ENCODE peak calls at places on chromosomes 7 and 10, in six cellular contexts. One of them, this sample, is unnamed.
A peak's percentile ranks its signal among the peaks of the same experiment; 100 is the strongest.

GRCh38 chr10:28661035-28661434 is 16.3 kb upstream of the BAMBI start:
- DNase-seq in upper lobe of left lung: no peak
- DNase-seq in stomach: no peak
- DNase-seq in gastrocnemius medialis: no peak
- DNase-seq in A549: peak; percentile 50
- DNase-seq in endothelial cell of umbilical vein: no peak
- DNase-seq in this sample: peak; percentile 73

GRCh38 chr10:97850446-97850845 is 803 bp downstream of the GOLGA7B start:
- DNase-seq in upper lobe of left lung: no peak
- DNase-seq in stomach: no peak
- DNase-seq in gastrocnemius medialis: no peak
- DNase-seq in A549: no peak
- DNase-seq in endothelial cell of umbilical vein: no peak
- DNase-seq in this sample: no peak

GRCh38 chr10:108184129-108184528 is 1019.6 kb upstream of the SORCS1 start:
- DNase-seq in upper lobe of left lung: no peak
- DNase-seq in stomach: no peak
- DNase-seq in gastrocnemius medialis: no peak
- DNase-seq in A549: no peak
- DNase-seq in endothelial cell of umbilical vein: no peak
- DNase-seq in this sample: no peak

GRCh38 chr7:106346678-106347217 is 62.0 kb upstream of the NAMPT start:
- DNase-seq in upper lobe of left lung: no peak
- DNase-seq in stomach: no peak
- DNase-seq in gastrocnemius medialis: no peak
- DNase-seq in A549: peak; percentile 75
- DNase-seq in endothelial cell of umbilical vein: peak; percentile 7
- DNase-seq in this sample: peak; percentile 92

GRCh38 chr7:55441002-55441401 is 75.9 kb downstream of the LANCL2 start:
- DNase-seq in upper lobe of left lung: no peak
- DNase-seq in stomach: no peak
- DNase-seq in gastrocnemius medialis: no peak
- DNase-seq in A549: no peak
- DNase-seq in endothelial cell of umbilical vein: no peak
- DNase-seq in this sample: no peak

GRCh38 chr10:132606536-132607316 is 69.1 kb downstream of the INPP5A start:
- DNase-seq in upper lobe of left lung: no peak
- DNase-seq in stomach: peak; percentile 73
- DNase-seq in gastrocnemius medialis: peak; percentile 56
- DNase-seq in A549: no peak
- DNase-seq in endothelial cell of umbilical vein: no peak
- DNase-seq in this sample: no peak

GRCh38 chr10:113412161-113412560 is 140.7 kb upstream of the HABP2 start:
- DNase-seq in upper lobe of left lung: no peak
- DNase-seq in stomach: no peak
- DNase-seq in gastrocnemius medialis: no peak
- DNase-seq in A549: no peak
- DNase-seq in endothelial cell of umbilical vein: no peak
- DNase-seq in this sample: no peak

GRCh38 chr7:159144756-159145543 is at the start of gene VIPR2:
- DNase-seq in upper lobe of left lung: peak; percentile 88
- DNase-seq in stomach: no peak
- DNase-seq in gastrocnemius medialis: no peak
- DNase-seq in A549: no peak
- DNase-seq in endothelial cell of umbilical vein: no peak
- DNase-seq in this sample: no peak

GRCh38 chr7:196778-197321 is 4.5 kb downstream of the FAM20C start:
- DNase-seq in upper lobe of left lung: no peak
- DNase-seq in stomach: no peak
- DNase-seq in gastrocnemius medialis: no peak
- DNase-seq in A549: no peak
- DNase-seq in endothelial cell of umbilical vein: no peak
- DNase-seq in this sample: no peak
- H3K4me1 ChIP-seq in upper lobe of left lung: peaks cover 46% of the 10 kb centered on the region
- H3K4me1 ChIP-seq in stomach: peaks cover 50% of the 10 kb centered on the region
- H3K4me1 ChIP-seq in gastrocnemius medialis: peaks cover 74% of the 10 kb centered on the region
- H3K4me1 ChIP-seq in A549: peaks cover 15% of the 10 kb centered on the region
- H3K4me1 ChIP-seq in endothelial cell of umbilical vein: peaks cover 12% of the 10 kb centered on the region
- H3K4me1 ChIP-seq in this sample: no peaks in the 10 kb centered on the region

DNA sequence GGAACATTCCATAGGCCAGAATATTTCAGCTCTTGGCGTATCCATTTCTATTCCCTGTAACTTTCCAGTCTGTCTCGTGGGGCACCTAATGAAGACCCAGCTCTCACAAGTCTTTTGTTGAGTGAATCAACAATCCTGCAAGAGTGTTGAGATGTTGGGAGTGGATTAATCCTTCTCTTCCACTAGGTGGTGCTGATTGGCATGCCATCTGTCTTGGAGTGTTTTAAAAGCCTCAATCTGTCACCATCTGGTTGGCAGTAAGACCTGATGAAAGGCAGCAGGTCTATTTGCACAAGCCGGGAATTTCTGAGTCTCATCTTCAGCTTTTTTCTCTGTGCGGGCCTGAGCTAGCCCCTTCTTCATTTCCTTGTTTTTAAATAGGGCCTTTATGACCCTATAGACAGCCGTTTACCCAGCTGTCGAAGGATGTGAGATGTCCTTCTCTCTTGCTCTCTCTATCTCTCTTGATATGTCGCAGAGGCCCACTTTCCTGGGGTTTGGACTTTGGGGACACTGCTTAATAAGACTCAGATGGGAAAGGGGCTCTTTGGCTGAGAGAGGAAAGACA is 180.5 kb downstream of the ZNF365 start:
- DNase-seq in upper lobe of left lung: no peak
- DNase-seq in stomach: no peak
- DNase-seq in gastrocnemius medialis: no peak
- DNase-seq in A549: peak; percentile 55
- DNase-seq in endothelial cell of umbilical vein: peak; percentile 13
- DNase-seq in this sample: peak; percentile 42
- TF ChIP-seq CTCF in upper lobe of left lung: peak; percentile 42
- TF ChIP-seq CTCF in stomach: no peak
- TF ChIP-seq CTCF in gastrocnemius medialis: peak; percentile 26
- TF ChIP-seq CTCF in A549: peak; percentile 55
- TF ChIP-seq CTCF in endothelial cell of umbilical vein: peak; percentile 35
- TF ChIP-seq CTCF in this sample: peak; percentile 68

GRCh38 chr10:68087338-68088029 is 12.4 kb upstream of the HERC4 start:
- DNase-seq in upper lobe of left lung: no peak
- DNase-seq in stomach: no peak
- DNase-seq in gastrocnemius medialis: peak; percentile 79
- DNase-seq in A549: peak; percentile 81
- DNase-seq in endothelial cell of umbilical vein: no peak
- DNase-seq in this sample: no peak
- H3K27ac ChIP-seq in upper lobe of left lung: no peak overlapping the region
- H3K27ac ChIP-seq in stomach: no peak overlapping the region
- H3K27ac ChIP-seq in gastrocnemius medialis: peak overlapping the region; percentile 83
- H3K27ac ChIP-seq in A549: peak overlapping the region; percentile 92
- H3K27ac ChIP-seq in endothelial cell of umbilical vein: no peak overlapping the region
- H3K27ac ChIP-seq in this sample: peak overlapping the region; percentile 8

GRCh38 chr10:120600871-120601644 is 144.0 kb downstream of the PLPP4 start:
- DNase-seq in upper lobe of left lung: peak; percentile 40
- DNase-seq in stomach: no peak
- DNase-seq in gastrocnemius medialis: no peak
- DNase-seq in A549: no peak
- DNase-seq in endothelial cell of umbilical vein: peak; percentile 47
- DNase-seq in this sample: peak; percentile 44
- H3K4me1 ChIP-seq in upper lobe of left lung: no peaks in the 10 kb centered on the region
- H3K4me1 ChIP-seq in stomach: no peaks in the 10 kb centered on the region
- H3K4me1 ChIP-seq in gastrocnemius medialis: no peaks in the 10 kb centered on the region
- H3K4me1 ChIP-seq in A549: no peaks in the 10 kb centered on the region
- H3K4me1 ChIP-seq in endothelial cell of umbilical vein: peaks cover 5% of the 10 kb centered on the region
- H3K4me1 ChIP-seq in this sample: no peaks in the 10 kb centered on the region

GRCh38 chr7:18357691-18358090 is 137.9 kb upstream of the HDAC9 start:
- DNase-seq in upper lobe of left lung: no peak
- DNase-seq in stomach: no peak
- DNase-seq in gastrocnemius medialis: no peak
- DNase-seq in A549: peak; percentile 8
- DNase-seq in endothelial cell of umbilical vein: no peak
- DNase-seq in this sample: peak; percentile 24
- TF ChIP-seq CTCF in upper lobe of left lung: no peak
- TF ChIP-seq CTCF in stomach: no peak
- TF ChIP-seq CTCF in gastrocnemius medialis: no peak
- TF ChIP-seq CTCF in A549: no peak
- TF ChIP-seq CTCF in endothelial cell of umbilical vein: peak; percentile 11
- TF ChIP-seq CTCF in this sample: peak; percentile 53

GRCh38 chr10:14583967-14584366 is 190.7 kb downstream of the FAM107B start:
- DNase-seq in upper lobe of left lung: no peak
- DNase-seq in stomach: no peak
- DNase-seq in gastrocnemius medialis: no peak
- DNase-seq in A549: no peak
- DNase-seq in endothelial cell of umbilical vein: no peak
- DNase-seq in this sample: no peak

GRCh38 chr10:14584643-14585042 is 190.1 kb downstream of the FAM107B start:
- DNase-seq in upper lobe of left lung: no peak
- DNase-seq in stomach: peak; percentile 59
- DNase-seq in gastrocnemius medialis: no peak
- DNase-seq in A549: no peak
- DNase-seq in endothelial cell of umbilical vein: no peak
- DNase-seq in this sample: no peak

GRCh38 chr10:14586901-14587300 is 187.8 kb downstream of the FAM107B start:
- DNase-seq in upper lobe of left lung: no peak
- DNase-seq in stomach: peak; percentile 73
- DNase-seq in gastrocnemius medialis: no peak
- DNase-seq in A549: no peak
- DNase-seq in endothelial cell of umbilical vein: no peak
- DNase-seq in this sample: no peak

GRCh38 chr10:14587540-14588083 is 187.1 kb downstream of the FAM107B start:
- DNase-seq in upper lobe of left lung: no peak
- DNase-seq in stomach: no peak
- DNase-seq in gastrocnemius medialis: no peak
- DNase-seq in A549: no peak
- DNase-seq in endothelial cell of umbilical vein: no peak
- DNase-seq in this sample: no peak

GRCh38 chr10:14585287-14586193 is 189.2 kb downstream of the FAM107B start:
- DNase-seq in upper lobe of left lung: no peak
- DNase-seq in stomach: peak; percentile 77
- DNase-seq in gastrocnemius medialis: no peak
- DNase-seq in A549: no peak
- DNase-seq in endothelial cell of umbilical vein: no peak
- DNase-seq in this sample: no peak
- H3K27ac ChIP-seq in upper lobe of left lung: peak overlapping the region; percentile 13
- H3K27ac ChIP-seq in stomach: peak overlapping the region; percentile 86
- H3K27ac ChIP-seq in gastrocnemius medialis: no peak overlapping the region
- H3K27ac ChIP-seq in A549: peak overlapping the region; percentile 32
- H3K27ac ChIP-seq in endothelial cell of umbilical vein: peak overlapping the region; percentile 99
- H3K27ac ChIP-seq in this sample: no peak overlapping the region

GRCh38 chr7:34672430-34672829 is 14.4 kb downstream of the NPSR1 start:
- DNase-seq in upper lobe of left lung: no peak
- DNase-seq in stomach: no peak
- DNase-seq in gastrocnemius medialis: no peak
- DNase-seq in A549: no peak
- DNase-seq in endothelial cell of umbilical vein: peak; percentile 25
- DNase-seq in this sample: peak; percentile 65

GRCh38 chr7:34677491-34677890 is 19.5 kb downstream of the NPSR1 start:
- DNase-seq in upper lobe of left lung: no peak
- DNase-seq in stomach: no peak
- DNase-seq in gastrocnemius medialis: no peak
- DNase-seq in A549: no peak
- DNase-seq in endothelial cell of umbilical vein: no peak
- DNase-seq in this sample: no peak

GRCh38 chr7:34673066-34673465 is 15.0 kb downstream of the NPSR1 start:
- DNase-seq in upper lobe of left lung: no peak
- DNase-seq in stomach: no peak
- DNase-seq in gastrocnemius medialis: no peak
- DNase-seq in A549: no peak
- DNase-seq in endothelial cell of umbilical vein: no peak
- DNase-seq in this sample: no peak

GRCh38 chr7:34675749-34676374 is 17.8 kb downstream of the NPSR1 start:
- DNase-seq in upper lobe of left lung: no peak
- DNase-seq in stomach: no peak
- DNase-seq in gastrocnemius medialis: no peak
- DNase-seq in A549: peak; percentile 32
- DNase-seq in endothelial cell of umbilical vein: peak; percentile 51
- DNase-seq in this sample: no peak
- H3K4me1 ChIP-seq in upper lobe of left lung: no peaks in the 10 kb centered on the region
- H3K4me1 ChIP-seq in stomach: no peaks in the 10 kb centered on the region
- H3K4me1 ChIP-seq in gastrocnemius medialis: no peaks in the 10 kb centered on the region
- H3K4me1 ChIP-seq in A549: no peaks in the 10 kb centered on the region
- H3K4me1 ChIP-seq in endothelial cell of umbilical vein: no peaks in the 10 kb centered on the region
- H3K4me1 ChIP-seq in this sample: no peaks in the 10 kb centered on the region

GRCh38 chr10:120042705-120043104 is 150.2 kb downstream of the SEC23IP start:
- DNase-seq in upper lobe of left lung: no peak
- DNase-seq in stomach: no peak
- DNase-seq in gastrocnemius medialis: no peak
- DNase-seq in A549: no peak
- DNase-seq in endothelial cell of umbilical vein: no peak
- DNase-seq in this sample: no peak
- TF ChIP-seq CTCF in upper lobe of left lung: no peak
- TF ChIP-seq CTCF in stomach: no peak
- TF ChIP-seq CTCF in gastrocnemius medialis: no peak
- TF ChIP-seq CTCF in A549: no peak
- TF ChIP-seq CTCF in endothelial cell of umbilical vein: no peak
- TF ChIP-seq CTCF in this sample: no peak

GRCh38 chr7:74218343-74218698 is 8.5 kb downstream of the LAT2 start:
- DNase-seq in upper lobe of left lung: no peak
- DNase-seq in stomach: no peak
- DNase-seq in gastrocnemius medialis: no peak
- DNase-seq in A549: no peak
- DNase-seq in endothelial cell of umbilical vein: no peak
- DNase-seq in this sample: no peak
- H3K27ac ChIP-seq in upper lobe of left lung: peak overlapping the region; percentile 69
- H3K27ac ChIP-seq in stomach: no peak overlapping the region
- H3K27ac ChIP-seq in gastrocnemius medialis: no peak overlapping the region
- H3K27ac ChIP-seq in A549: no peak overlapping the region
- H3K27ac ChIP-seq in endothelial cell of umbilical vein: no peak overlapping the region
- H3K27ac ChIP-seq in this sample: no peak overlapping the region

DNA sequence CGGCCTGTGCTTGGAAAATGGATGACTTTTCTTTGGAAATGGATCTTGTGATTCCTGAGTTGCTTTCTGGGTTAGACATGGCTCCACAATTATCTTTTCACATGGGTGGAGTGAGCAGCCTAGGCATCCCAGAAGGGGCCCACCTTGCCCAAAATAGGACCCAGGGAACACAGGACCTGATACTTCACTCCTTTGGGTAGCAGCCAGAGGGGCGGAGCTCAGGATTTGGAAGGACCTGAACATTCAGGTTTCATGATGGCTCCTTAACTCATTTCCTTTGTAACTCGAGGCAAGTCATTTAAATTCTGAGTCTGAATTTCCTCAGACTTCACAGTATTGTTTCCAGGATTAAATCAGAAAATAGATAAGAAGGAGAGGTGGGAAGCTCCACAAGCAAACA is 178.3 kb upstream of the ZMIZ1 start:
- DNase-seq in upper lobe of left lung: no peak
- DNase-seq in stomach: no peak
- DNase-seq in gastrocnemius medialis: no peak
- DNase-seq in A549: no peak
- DNase-seq in endothelial cell of umbilical vein: no peak
- DNase-seq in this sample: no peak
- H3K4me1 ChIP-seq in upper lobe of left lung: peaks cover 3% of the 10 kb centered on the region
- H3K4me1 ChIP-seq in stomach: no peaks in the 10 kb centered on the region
- H3K4me1 ChIP-seq in gastrocnemius medialis: no peaks in the 10 kb centered on the region
- H3K4me1 ChIP-seq in A549: no peaks in the 10 kb centered on the region
- H3K4me1 ChIP-seq in endothelial cell of umbilical vein: no peaks in the 10 kb centered on the region
- H3K4me1 ChIP-seq in this sample: no peaks in the 10 kb centered on the region

This sample was measured in foreskin keratinocyte.